ENCODE peak calls at places on chromosomes 4 and X, in eight cellular contexts. G, V, X, B, U, C, Q and J are unnamed samples.

GRCh38 chr4:6640292-6641163 is at the start of gene MRFAP1:
- DNase-seq in X (peak; percentile 92), V (peak; percentile 97), B (peak; percentile 86), G (peak; percentile 88), C (peak; percentile 89), U (peak; percentile 98), Q (peak; percentile 85), J (peak; percentile 84)

GRCh38 chr4:146224331-146224966 is 10.1 kb downstream of the REELD1 start:
- DNase-seq in B (no peak), Q (no peak), G (no peak), C (no peak), V (no peak), X (no peak), U (no peak), J (no peak)

GRCh38 chrX:110394653-110395052 is 36.0 kb downstream of the RTL9 start:
- DNase-seq in Q (no peak), X (no peak), U (no peak), C (peak; percentile 73), B (no peak), V (peak; percentile 58), G (no peak), J (no peak)

GRCh38 chrX:134935286-134935685 is 55.5 kb upstream of the SMIM10 start:
- DNase-seq in Q (no peak), X (no peak), U (no peak), C (peak; percentile 24), V (no peak), G (no peak), B (no peak), J (no peak)

GRCh38 chrX:537156-537555 is 93.4 kb upstream of the SHOX start:
- DNase-seq in X (no peak), U (peak; percentile 57), B (no peak), C (no peak), Q (no peak), V (no peak), G (no peak), J (no peak)

GRCh38 chrX:104750146-104750699 is 184.2 kb downstream of the IL1RAPL2 start:
- DNase-seq in C (no peak), V (peak; percentile 2), Q (no peak), B (no peak), X (no peak), U (no peak), G (no peak), J (no peak)

GRCh38 chr4:56641494-56642051 is 39.5 kb downstream of the HOPX start:
- DNase-seq in V (peak; percentile 94), B (peak; percentile 80), Q (no peak), X (no peak), U (no peak), C (peak; percentile 94), G (no peak), J (no peak)

GRCh38 chrX:118220509-118220908 is 103.9 kb upstream of the KLHL13 start:
- DNase-seq in U (no peak), X (no peak), G (no peak), Q (no peak), V (no peak), C (no peak), B (no peak), J (no peak)

GRCh38 chr4:48939785-48940184 is 33.2 kb upstream of the OCIAD2 start:
- DNase-seq in V (peak; percentile 94), B (no peak), Q (no peak), X (no peak), U (no peak), G (peak; percentile 24), C (peak; percentile 66), J (no peak)

GRCh38 chr4:6222761-6223292 is 22.5 kb upstream of the JAKMIP1 start:
- DNase-seq in C (no peak), V (no peak), X (no peak), G (no peak), U (peak; percentile 5), B (peak; percentile 62), Q (no peak), J (no peak)

GRCh38 chrX:120753413-120754251 is 122.0 kb downstream of the CT47B1 start:
- DNase-seq in G (no peak), C (no peak), X (no peak), U (no peak), V (no peak), B (no peak), Q (no peak), J (no peak)

GRCh38 chr4:57544811-57545654 is 434.8 kb upstream of the IGFBP7 start:
- DNase-seq in X (no peak), G (no peak), V (no peak), Q (no peak), U (no peak), B (no peak), C (no peak), J (no peak)

GRCh38 chr4:186104114-186104894 is at the start of gene FAM149A:
- DNase-seq in X (no peak), V (no peak), B (peak; percentile 19), G (peak; percentile 69), U (no peak), Q (peak; percentile 27), C (no peak), J (peak; percentile 31)

GRCh38 chr4:93749351-93749761 is 79.2 kb upstream of the ATOH1 start:
- DNase-seq in X (no peak), U (no peak), C (no peak), G (no peak), V (no peak), B (no peak), Q (no peak), J (no peak)

GRCh38 chrX:120408168-120408567 is 46.3 kb downstream of the ATP1B4 start:
- DNase-seq in B (no peak), X (no peak), C (no peak), V (no peak), Q (no peak), G (no peak), U (no peak), J (no peak)

GRCh38 chr4:180103794-180104193 is 2139.4 kb upstream of the TENM3 start:
- DNase-seq in Q (no peak), U (no peak), V (no peak), B (no peak), X (no peak), G (no peak), C (no peak), J (no peak)

GRCh38 chr4:180100433-180101344 is 2142.5 kb upstream of the TENM3 start:
- DNase-seq in Q (no peak), X (no peak), C (no peak), G (no peak), V (no peak), B (no peak), U (no peak), J (no peak)

GRCh38 chr4:180098601-180099000 is 2144.6 kb upstream of the TENM3 start:
- DNase-seq in C (no peak), V (no peak), G (no peak), Q (no peak), X (no peak), U (no peak), B (no peak), J (no peak)

GRCh38 chr4:180101348-180102083 is 2141.7 kb upstream of the TENM3 start:
- DNase-seq in C (no peak), Q (no peak), V (no peak), G (no peak), U (no peak), X (no peak), B (no peak), J (no peak)

GRCh38 chr4:180099962-180100361 is 2143.2 kb upstream of the TENM3 start:
- DNase-seq in B (no peak), X (no peak), U (no peak), V (no peak), Q (no peak), C (no peak), G (no peak), J (no peak)
- TF ChIP-seq CTCF in B (no peak), X (no peak), U (no peak), V (no peak), Q (no peak), C (no peak), G (no peak), J (no peak)

GRCh38 chr4:73721901-73722300 is 18.5 kb upstream of the CXCL8 start:
- DNase-seq in C (peak; percentile 44), V (no peak), U (no peak), X (no peak), Q (no peak), G (no peak), B (no peak), J (no peak)

GRCh38 chr4:73725499-73725898 is 14.9 kb upstream of the CXCL8 start:
- DNase-seq in G (no peak), X (no peak), B (no peak), C (no peak), Q (no peak), V (no peak), U (no peak), J (no peak)

GRCh38 chr4:73723945-73724344 is 16.4 kb upstream of the CXCL8 start:
- DNase-seq in G (no peak), Q (no peak), C (no peak), X (no peak), V (no peak), U (no peak), B (no peak), J (no peak)

GRCh38 chr4:73721419-73721818 is 18.9 kb upstream of the CXCL8 start:
- DNase-seq in B (no peak), V (peak; percentile 54), C (peak; percentile 29), X (no peak), U (no peak), G (no peak), Q (no peak), J (no peak)

DNA sequence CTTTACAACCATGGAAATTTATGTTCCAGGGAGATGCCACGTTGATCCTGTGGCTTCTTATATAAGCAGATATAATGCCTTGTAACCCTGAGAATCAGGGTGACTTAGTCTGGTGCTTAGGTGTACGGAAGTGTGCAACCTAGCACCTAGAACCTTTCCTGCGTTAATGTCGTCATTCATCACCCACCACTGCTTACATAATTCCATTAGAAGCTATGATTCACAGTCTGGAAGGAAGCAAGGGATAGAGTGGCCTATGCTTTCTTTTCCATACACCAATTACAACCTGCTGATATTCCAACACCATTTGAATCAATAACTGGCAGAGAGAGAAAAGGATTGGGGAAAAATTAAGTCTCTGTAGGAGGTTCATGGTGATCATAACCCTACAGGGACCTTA is 17.3 kb upstream of the CXCL8 start:
- DNase-seq in Q (no peak), C (no peak), U (no peak), X (no peak), V (no peak), B (no peak), G (no peak), J (no peak)
- TF ChIP-seq CTCF in Q (no peak), C (no peak), U (no peak), X (no peak), V (no peak), B (no peak), G (no peak), J (no peak)

GRCh38 chrX:29090811-29091210 is 503.6 kb downstream of the IL1RAPL1 start:
- DNase-seq in G (no peak), V (peak; percentile 22), U (no peak), X (no peak), Q (no peak), B (no peak), C (no peak), J (no peak)
- TF ChIP-seq CTCF in G (no peak), V (peak; percentile 31), U (no peak), X (peak; percentile 34), Q (peak; percentile 65), B (peak; percentile 44), C (no peak), J (no peak)

GRCh38 chr4:168832746-168833575 is 177.1 kb downstream of the CBR4 start:
- DNase-seq in X (no peak), B (no peak), G (peak; percentile 17), V (peak; percentile 45), Q (peak; percentile 44), U (peak; percentile 89), C (peak; percentile 33), J (peak; percentile 26)
- TF ChIP-seq CTCF in X (no peak), B (no peak), G (no peak), V (peak; percentile 52), Q (peak; percentile 41), U (no peak), C (peak; percentile 54), J (no peak)

GRCh38 chr4:153643406-153644016 is 40.6 kb upstream of the TLR2 start:
- DNase-seq in C (peak; percentile 57), Q (no peak), V (peak; percentile 52), G (no peak), B (peak; percentile 46), X (no peak), U (no peak), J (no peak)
- TF ChIP-seq CTCF in C (peak; percentile 78), Q (peak; percentile 42), V (peak; percentile 35), G (no peak), B (peak; percentile 71), X (peak; percentile 18), U (no peak), J (peak; percentile 37)